ENCODE peak calls at places on chromosomes 11 and 22, in ten cellular contexts. L is T1000; K is heart right ventricle; F is stimulated activated naive CD4-positive, alpha-beta T cell; D is HuH-7.5; Z is left cardiac atrium; S is T-helper 2 cell; E is GM12864; I is activated gamma-delta T cell treated with anti-CD3 and anti-CD28 coated beads, Interleukin-2, amount 50 U/mL, for 16 hours; M is thyroid gland. B is an unnamed sample.
A peak's percentile ranks its signal among the peaks of the same experiment; 100 is the strongest.

GRCh38 chr11:86969258-86969657 is 14.1 kb upstream of the FZD4 start:
- DNase-seq in L (no peak), K (no peak), F (no peak), D (no peak), Z (no peak), S (no peak), E (no peak), I (no peak), M (no peak), B (no peak)

GRCh38 chr22:49323751-49324415 is 503.8 kb downstream of the BRD1 start:
- DNase-seq in L (no peak), K (no peak), F (no peak), D (no peak), Z (no peak), S (no peak), E (no peak), I (no peak), M (no peak), B (no peak)

GRCh38 chr11:114036156-114036811 is 23.2 kb upstream of the ZBTB16 start:
- DNase-seq in L (no peak), K (peak; percentile 84), F (peak; percentile 32), D (peak; percentile 64), Z (peak; percentile 90), S (peak; percentile 47), E (no peak), I (peak; percentile 45), M (peak; percentile 95), B (peak; percentile 22)

GRCh38 chr22:29207231-29207550 is 1.5 kb downstream of the EMID1 start:
- DNase-seq in L (no peak), K (no peak), F (no peak), D (peak; percentile 20), Z (no peak), S (no peak), E (no peak), I (no peak), M (no peak), B (no peak)

GRCh38 chr11:121312483-121312882 is 19.9 kb downstream of the SC5D start:
- DNase-seq in L (no peak), K (no peak), F (no peak), D (no peak), Z (no peak), S (no peak), E (no peak), I (no peak), M (no peak), B (no peak)

GRCh38 chr22:50705219-50705691 is 32.6 kb downstream of the SHANK3 start:
- DNase-seq in L (no peak), K (peak; percentile 69), F (no peak), D (no peak), Z (peak; percentile 59), S (no peak), E (no peak), I (no peak), M (peak; percentile 76), B (no peak)

GRCh38 chr22:46028069-46028991 is 51.4 kb upstream of the WNT7B start:
- DNase-seq in L (no peak), K (no peak), F (no peak), D (no peak), Z (peak; percentile 17), S (no peak), E (no peak), I (no peak), M (no peak), B (no peak)

GRCh38 chr11:119205080-119205479 is 1.1 kb upstream of the CBL start:
- DNase-seq in L (no peak), K (no peak), F (no peak), D (no peak), Z (no peak), S (no peak), E (no peak), I (no peak), M (no peak), B (no peak)

GRCh38 chr22:26197427-26197826 is 28.2 kb downstream of the SEZ6L start:
- DNase-seq in L (no peak), K (no peak), F (no peak), D (no peak), Z (no peak), S (no peak), E (no peak), I (no peak), M (no peak), B (no peak)

GRCh38 chr11:123543796-123544195 is 110.6 kb downstream of the SCN3B start:
- DNase-seq in L (no peak), K (no peak), F (no peak), D (no peak), Z (no peak), S (no peak), E (no peak), I (no peak), M (peak; percentile 30), B (no peak)

B was measured in central memory CD4-positive, alpha-beta T cell.